ENCODE peak calls at places on chromosomes 3 and 15, in ten cellular contexts. F, S, M, B, O, T, H, W, J and V are unnamed samples.

GRCh38 chr3:104632521-104632920 is 734.2 kb upstream of the ALCAM start:
- DNase-seq in J (no peak), H (no peak), F (no peak), B (no peak), S (no peak), O (no peak), W (no peak), M (no peak), T (no peak), V (no peak)

GRCh38 chr15:92907880-92908279 is 7.8 kb downstream of the CHD2 start:
- DNase-seq in T (peak; percentile 78), F (no peak), J (no peak), S (no peak), M (no peak), O (no peak), W (peak; percentile 12), B (no peak), H (no peak), V (no peak)

GRCh38 chr3:179046497-179047353 is 24.9 kb downstream of the ZMAT3 start:
- DNase-seq in M (no peak), H (no peak), J (no peak), S (no peak), T (no peak), W (no peak), O (no peak), F (no peak), B (no peak), V (no peak)

GRCh38 chr15:58179206-58179605 is 41.0 kb downstream of the AQP9 start:
- DNase-seq in T (no peak), O (no peak), M (no peak), F (no peak), W (no peak), B (no peak), S (no peak), J (no peak), H (no peak), V (no peak)

GRCh38 chr3:100748967-100749366 is 39.7 kb downstream of the TFG start:
- DNase-seq in B (no peak), S (no peak), F (no peak), J (no peak), O (no peak), W (no peak), H (no peak), T (no peak), M (no peak), V (no peak)

GRCh38 chr15:101038327-101039003 is 119.3 kb downstream of the LRRK1 start:
- DNase-seq in H (peak; percentile 3), M (no peak), O (no peak), T (no peak), J (no peak), B (no peak), F (no peak), W (no peak), S (no peak), V (no peak)

GRCh38 chr3:11238057-11238456 is 34.1 kb upstream of the ATG7 start:
- DNase-seq in M (no peak), J (no peak), S (no peak), F (no peak), T (peak; percentile 23), H (no peak), O (no peak), B (no peak), W (no peak), V (no peak)

GRCh38 chr3:148711981-148712666 is 14.4 kb downstream of the AGTR1 start:
- DNase-seq in B (no peak), J (no peak), W (no peak), H (no peak), S (no peak), M (no peak), O (no peak), F (no peak), T (no peak), V (no peak)

GRCh38 chr3:58141766-58142345 is 68.9 kb downstream of the DNASE1L3 start:
- DNase-seq in H (no peak), B (no peak), F (no peak), S (no peak), M (no peak), W (no peak), O (no peak), T (no peak), J (no peak), V (no peak)

GRCh38 chr3:100175637-100176250 is 61.4 kb upstream of the FILIP1L start:
- DNase-seq in B (no peak), W (no peak), T (no peak), H (no peak), J (no peak), O (no peak), F (no peak), M (no peak), S (no peak), V (no peak)

GRCh38 chr3:38725726-38726410 is 76.4 kb upstream of the SCN5A start:
- DNase-seq in M (no peak), S (no peak), B (no peak), F (no peak), J (no peak), H (no peak), W (no peak), O (peak; percentile 65), T (no peak), V (no peak)

GRCh38 chr3:134258761-134259347 is 8.2 kb upstream of the RYK start:
- DNase-seq in O (no peak), M (no peak), F (no peak), B (no peak), T (no peak), H (no peak), W (no peak), J (no peak), S (no peak), V (no peak)

GRCh38 chr15:85792872-85793621 is 1.7 kb downstream of the KLHL25 start:
- DNase-seq in W (no peak), H (no peak), B (no peak), J (no peak), S (no peak), M (no peak), T (no peak), O (no peak), F (no peak), V (no peak)

GRCh38 chr15:95208988-95209387 is 977.6 kb downstream of the MCTP2 start:
- DNase-seq in M (no peak), O (no peak), S (no peak), T (no peak), F (no peak), W (no peak), B (no peak), H (no peak), J (no peak), V (no peak)